ENCODE peak calls at places on chromosomes 6 and 20, in four cellular contexts. One of them, this sample, is unnamed. For H3K4me1 and H3K36me3, the result is how much of the 10 kb centered on the place peaks cover.

GRCh38 chr20:41619360-41620115 is 1.4 kb upstream of the CHD6 start:
- DNase-seq in cardiac muscle cell: no peak
- DNase-seq in fibroblast of lung: peak
- DNase-seq in endothelial cell of umbilical vein: no peak
- DNase-seq in this sample: peak

GRCh38 chr6:138987299-138987642 is 782 bp downstream of the REPS1 start:
- DNase-seq in cardiac muscle cell: no peak
- DNase-seq in fibroblast of lung: peak
- DNase-seq in endothelial cell of umbilical vein: peak
- DNase-seq in this sample: no peak

GRCh38 chr6:43951063-43951755 is 176.0 kb downstream of the MRPL14 start:
- DNase-seq in cardiac muscle cell: peak
- DNase-seq in fibroblast of lung: no peak
- DNase-seq in endothelial cell of umbilical vein: no peak
- DNase-seq in this sample: peak

GRCh38 chr20:63223121-63223825 is 7.3 kb upstream of the YTHDF1 start:
- DNase-seq in cardiac muscle cell: peak
- DNase-seq in fibroblast of lung: peak
- DNase-seq in endothelial cell of umbilical vein: peak
- DNase-seq in this sample: peak

GRCh38 chr6:42679358-42679757 is 43.0 kb downstream of the PRPH2 start:
- DNase-seq in cardiac muscle cell: no peak
- DNase-seq in fibroblast of lung: no peak
- DNase-seq in endothelial cell of umbilical vein: no peak
- DNase-seq in this sample: no peak

GRCh38 chr6:166499350-166500163 is 86.9 kb downstream of the RAMACL start:
- DNase-seq in cardiac muscle cell: no peak
- DNase-seq in fibroblast of lung: no peak
- DNase-seq in endothelial cell of umbilical vein: no peak
- DNase-seq in this sample: no peak

GRCh38 chr6:30101423-30101938 is 11.4 kb downstream of the TRIM31 start:
- DNase-seq in cardiac muscle cell: no peak
- DNase-seq in fibroblast of lung: no peak
- DNase-seq in endothelial cell of umbilical vein: peak
- DNase-seq in this sample: no peak

GRCh38 chr6:34652263-34652662 is 44.3 kb downstream of the ILRUN start:
- DNase-seq in cardiac muscle cell: no peak
- DNase-seq in fibroblast of lung: no peak
- DNase-seq in endothelial cell of umbilical vein: no peak
- DNase-seq in this sample: no peak

GRCh38 chr20:54058420-54059139 is 11.8 kb downstream of the BCAS1 start:
- DNase-seq in cardiac muscle cell: no peak
- DNase-seq in fibroblast of lung: no peak
- DNase-seq in endothelial cell of umbilical vein: no peak
- DNase-seq in this sample: no peak

GRCh38 chr6:119313937-119314893 is 35.3 kb downstream of the MAN1A1 start:
- DNase-seq in cardiac muscle cell: no peak
- DNase-seq in fibroblast of lung: no peak
- DNase-seq in endothelial cell of umbilical vein: no peak
- DNase-seq in this sample: no peak

GRCh38 chr20:22775671-22776139 is 191.3 kb upstream of the FOXA2 start:
- DNase-seq in cardiac muscle cell: peak
- DNase-seq in fibroblast of lung: peak
- DNase-seq in endothelial cell of umbilical vein: peak
- DNase-seq in this sample: peak

GRCh38 chr6:56890683-56891429 is 64.1 kb upstream of the BEND6 start:
- DNase-seq in cardiac muscle cell: peak
- DNase-seq in fibroblast of lung: peak
- DNase-seq in endothelial cell of umbilical vein: peak
- DNase-seq in this sample: peak

GRCh38 chr20:61803416-61803902 is 262.2 kb downstream of the TAF4 start:
- DNase-seq in cardiac muscle cell: no peak
- DNase-seq in fibroblast of lung: no peak
- DNase-seq in endothelial cell of umbilical vein: no peak
- DNase-seq in this sample: no peak

GRCh38 chr6:119182875-119183274 is 104.4 kb upstream of the FAM184A start:
- DNase-seq in cardiac muscle cell: no peak
- DNase-seq in fibroblast of lung: no peak
- DNase-seq in endothelial cell of umbilical vein: no peak
- DNase-seq in this sample: no peak

DNA sequence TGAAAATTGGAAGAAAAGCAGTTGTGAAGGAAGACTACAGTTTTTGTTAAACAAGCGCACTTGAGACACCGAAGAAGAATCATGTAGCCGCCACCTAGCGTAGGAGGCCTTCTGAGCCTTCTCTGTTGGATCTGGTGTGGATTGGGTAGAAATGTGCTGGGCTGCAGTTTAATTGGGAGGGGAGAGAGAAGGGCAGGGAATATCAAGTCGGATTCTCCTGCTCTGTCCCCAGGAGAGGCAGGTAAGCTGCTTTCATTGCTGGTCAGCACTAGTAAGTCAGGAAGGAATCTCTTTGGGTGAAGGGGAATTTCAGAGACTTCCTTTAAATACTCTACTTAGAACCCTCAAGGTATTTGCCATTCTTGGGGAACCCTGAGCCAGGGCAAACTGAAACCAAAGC is 1.2 kb upstream of the FABP7 start:
- DNase-seq in cardiac muscle cell: no peak
- DNase-seq in fibroblast of lung: no peak
- DNase-seq in endothelial cell of umbilical vein: no peak
- DNase-seq in this sample: no peak
- H3K4me1 ChIP-seq in cardiac muscle cell: under half
- H3K4me1 ChIP-seq in fibroblast of lung: under half
- H3K4me1 ChIP-seq in endothelial cell of umbilical vein: under half
- H3K4me1 ChIP-seq in this sample: under half

DNA sequence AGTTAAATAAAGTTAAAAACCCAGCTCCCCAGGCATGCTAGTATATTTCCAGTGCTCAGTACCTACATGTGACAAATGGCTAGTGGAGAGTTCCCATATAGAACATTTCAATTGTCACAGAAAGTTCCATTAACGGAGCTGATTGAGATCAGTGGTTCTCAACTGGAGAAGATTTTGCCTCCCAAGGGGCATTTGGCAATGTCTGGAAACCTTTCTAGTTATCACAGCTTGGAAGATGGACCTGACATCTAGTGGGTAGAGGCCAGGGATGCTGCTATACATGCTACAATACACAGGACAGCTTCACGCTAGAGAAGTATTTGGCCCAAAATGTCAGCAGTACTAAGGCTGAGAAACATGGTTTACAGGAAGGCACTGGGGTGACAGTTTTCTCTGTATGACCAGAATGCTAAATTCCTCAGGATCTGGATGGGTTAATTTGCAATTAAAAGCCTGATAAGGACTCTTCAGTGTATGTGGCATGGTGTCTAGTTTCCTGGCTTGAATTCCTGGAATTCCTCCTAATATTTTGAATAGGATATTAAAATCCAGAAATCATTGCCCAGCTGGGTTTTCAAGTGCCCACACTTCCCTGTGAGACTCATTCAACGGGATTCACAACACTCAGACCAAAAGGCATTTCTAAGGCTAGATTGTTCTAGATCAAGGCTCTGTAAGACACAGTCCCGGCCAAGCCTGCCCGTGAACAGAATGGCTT is 84.7 kb upstream of the SALL4 start:
- DNase-seq in cardiac muscle cell: no peak
- DNase-seq in fibroblast of lung: peak
- DNase-seq in endothelial cell of umbilical vein: peak
- DNase-seq in this sample: peak
- H3K36me3 ChIP-seq in cardiac muscle cell: under half
- H3K36me3 ChIP-seq in fibroblast of lung: under half
- H3K36me3 ChIP-seq in endothelial cell of umbilical vein: under half
- H3K36me3 ChIP-seq in this sample: under half

GRCh38 chr6:41345901-41346300 is 10.5 kb downstream of the NCR2 start:
- DNase-seq in cardiac muscle cell: no peak
- DNase-seq in fibroblast of lung: no peak
- DNase-seq in endothelial cell of umbilical vein: no peak
- DNase-seq in this sample: no peak
- H3K4me1 ChIP-seq in cardiac muscle cell: under half
- H3K4me1 ChIP-seq in fibroblast of lung: under half
- H3K4me1 ChIP-seq in endothelial cell of umbilical vein: under half
- H3K4me1 ChIP-seq in this sample: under half

GRCh38 chr6:24883618-24884017 is 52.1 kb downstream of the RIPOR2 start:
- DNase-seq in cardiac muscle cell: peak
- DNase-seq in fibroblast of lung: peak
- DNase-seq in endothelial cell of umbilical vein: no peak
- DNase-seq in this sample: peak
- H3K36me3 ChIP-seq in cardiac muscle cell: under half
- H3K36me3 ChIP-seq in fibroblast of lung: under half
- H3K36me3 ChIP-seq in endothelial cell of umbilical vein: under half
- H3K36me3 ChIP-seq in this sample: under half

DNA sequence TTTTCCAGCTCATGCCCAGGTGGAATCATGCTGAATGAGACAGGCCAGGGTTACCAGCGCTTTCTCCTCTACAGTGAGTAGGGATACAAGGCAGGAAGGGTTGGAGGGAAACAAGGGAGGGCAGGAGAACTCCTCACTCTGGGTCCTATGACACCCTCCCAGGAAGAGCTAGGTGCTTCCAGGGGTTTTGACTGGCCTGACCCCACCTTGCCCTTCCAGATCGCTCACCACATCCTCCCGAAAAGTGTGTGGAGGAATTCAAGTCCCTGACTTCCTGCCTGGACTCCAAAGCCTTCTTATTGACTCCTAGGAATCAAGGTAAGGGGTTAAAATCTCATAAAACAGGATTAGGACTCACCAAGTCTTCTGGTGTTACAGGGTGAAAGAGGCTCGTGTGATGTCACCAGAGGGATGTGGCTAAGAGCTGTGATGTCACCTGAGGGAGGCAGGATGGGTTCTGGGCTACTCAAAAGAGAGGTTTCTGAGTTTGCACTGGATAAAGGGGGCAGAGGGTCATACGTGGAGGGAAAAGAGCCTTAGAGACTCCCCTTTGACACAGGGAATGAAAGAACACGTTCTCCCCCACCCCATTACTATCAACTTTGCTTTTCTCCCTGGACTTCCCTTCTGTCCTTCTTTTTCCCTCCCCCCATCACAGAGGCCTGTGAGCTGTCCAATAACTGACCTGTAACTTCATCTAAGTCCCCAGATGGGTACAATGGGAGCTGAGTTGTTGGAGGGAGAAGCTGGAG is 1.9 kb downstream of the APOM start:
- DNase-seq in cardiac muscle cell: no peak
- DNase-seq in fibroblast of lung: no peak
- DNase-seq in endothelial cell of umbilical vein: no peak
- DNase-seq in this sample: no peak
- H3K4me1 ChIP-seq in cardiac muscle cell: under half
- H3K4me1 ChIP-seq in fibroblast of lung: under half
- H3K4me1 ChIP-seq in endothelial cell of umbilical vein: under half
- H3K4me1 ChIP-seq in this sample: under half

GRCh38 chr6:78947529-78947928 is 80.2 kb downstream of the IRAK1BP1 start:
- DNase-seq in cardiac muscle cell: no peak
- DNase-seq in fibroblast of lung: peak
- DNase-seq in endothelial cell of umbilical vein: peak
- DNase-seq in this sample: no peak

GRCh38 chr6:78947962-78948361 is 80.6 kb downstream of the IRAK1BP1 start:
- DNase-seq in cardiac muscle cell: peak
- DNase-seq in fibroblast of lung: peak
- DNase-seq in endothelial cell of umbilical vein: peak
- DNase-seq in this sample: peak

GRCh38 chr6:78936515-78936914 is 69.2 kb downstream of the IRAK1BP1 start:
- DNase-seq in cardiac muscle cell: no peak
- DNase-seq in fibroblast of lung: no peak
- DNase-seq in endothelial cell of umbilical vein: no peak
- DNase-seq in this sample: no peak

GRCh38 chr6:78942451-78942850 is 75.1 kb downstream of the IRAK1BP1 start:
- DNase-seq in cardiac muscle cell: peak
- DNase-seq in fibroblast of lung: peak
- DNase-seq in endothelial cell of umbilical vein: no peak
- DNase-seq in this sample: peak
- H3K36me3 ChIP-seq in cardiac muscle cell: half or more
- H3K36me3 ChIP-seq in fibroblast of lung: under half
- H3K36me3 ChIP-seq in endothelial cell of umbilical vein: under half
- H3K36me3 ChIP-seq in this sample: half or more

DNA sequence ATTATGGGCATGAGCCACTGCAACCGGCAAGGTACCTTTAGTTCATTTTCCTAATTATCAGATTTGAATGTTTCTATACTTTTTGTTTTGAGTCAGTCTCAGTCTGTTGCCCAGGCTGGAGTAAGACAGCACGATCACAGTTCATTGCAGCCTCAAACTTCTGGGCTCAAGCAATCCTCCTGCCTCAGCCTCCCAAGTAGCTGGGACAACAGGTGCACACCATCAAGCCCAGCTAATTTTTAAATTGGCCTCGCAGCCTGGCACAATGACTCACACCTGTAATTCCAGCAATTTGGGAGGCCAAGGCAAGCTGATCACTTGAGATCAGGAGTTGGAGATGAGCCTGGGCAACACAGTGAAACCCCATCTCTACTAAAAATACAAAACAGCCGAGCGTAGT is 24.4 kb downstream of the STAU1 start:
- DNase-seq in cardiac muscle cell: no peak
- DNase-seq in fibroblast of lung: no peak
- DNase-seq in endothelial cell of umbilical vein: no peak
- DNase-seq in this sample: no peak
- H3K4me1 ChIP-seq in cardiac muscle cell: under half
- H3K4me1 ChIP-seq in fibroblast of lung: under half
- H3K4me1 ChIP-seq in endothelial cell of umbilical vein: under half
- H3K4me1 ChIP-seq in this sample: under half

GRCh38 chr6:41568585-41569384 is 22.6 kb downstream of the FOXP4 start:
- DNase-seq in cardiac muscle cell: no peak
- DNase-seq in fibroblast of lung: peak
- DNase-seq in endothelial cell of umbilical vein: no peak
- DNase-seq in this sample: no peak
- H3K36me3 ChIP-seq in cardiac muscle cell: under half
- H3K36me3 ChIP-seq in fibroblast of lung: under half
- H3K36me3 ChIP-seq in endothelial cell of umbilical vein: under half
- H3K36me3 ChIP-seq in this sample: under half